ENCODE peak calls at places on chromosomes 11 and 22, in four cellular contexts. One of them, this sample, is unnamed.

GRCh38 chr22:35835998-35836691 is 118.5 kb downstream of the APOL5 start:
- DNase-seq in MCF 10A: peak; percentile 89
- DNase-seq in fibroblast of pulmonary artery: peak; percentile 90
- DNase-seq in T-helper 17 cell: no peak
- DNase-seq in this sample: no peak

GRCh38 chr11:46315033-46315738 is 32.1 kb upstream of the DGKZ start:
- DNase-seq in fibroblast of pulmonary artery: peak; percentile 80
- DNase-seq in T-helper 17 cell: peak; percentile 50
- DNase-seq in MCF 10A: peak; percentile 87
- DNase-seq in this sample: peak; percentile 74

GRCh38 chr22:38760477-38761201 is 4.8 kb upstream of the SUN2 start:
- DNase-seq in MCF 10A: no peak
- DNase-seq in fibroblast of pulmonary artery: peak; percentile 46
- DNase-seq in T-helper 17 cell: no peak
- DNase-seq in this sample: no peak

GRCh38 chr22:32986773-32987050 is 71.5 kb downstream of the SYN3 start:
- DNase-seq in T-helper 17 cell: no peak
- DNase-seq in fibroblast of pulmonary artery: no peak
- DNase-seq in MCF 10A: no peak
- DNase-seq in this sample: no peak

GRCh38 chr11:125287467-125288232 is 123.1 kb downstream of the PKNOX2 start:
- DNase-seq in MCF 10A: no peak
- DNase-seq in T-helper 17 cell: no peak
- DNase-seq in fibroblast of pulmonary artery: peak; percentile 63
- DNase-seq in this sample: peak; percentile 36

GRCh38 chr22:50734986-50735738 is 2.8 kb upstream of the ACR start:
- DNase-seq in T-helper 17 cell: no peak
- DNase-seq in fibroblast of pulmonary artery: no peak
- DNase-seq in MCF 10A: no peak
- DNase-seq in this sample: no peak

GRCh38 chr11:122365545-122366380 is 249.7 kb upstream of the BLID start:
- DNase-seq in T-helper 17 cell: no peak
- DNase-seq in MCF 10A: no peak
- DNase-seq in fibroblast of pulmonary artery: no peak
- DNase-seq in this sample: no peak

GRCh38 chr11:1422481-1422880 is 32.7 kb downstream of the BRSK2 start:
- DNase-seq in MCF 10A: no peak
- DNase-seq in fibroblast of pulmonary artery: peak; percentile 11
- DNase-seq in T-helper 17 cell: no peak
- DNase-seq in this sample: no peak

GRCh38 chr22:47032091-47032943 is 269.9 kb downstream of the TBC1D22A start:
- DNase-seq in fibroblast of pulmonary artery: no peak
- DNase-seq in MCF 10A: peak; percentile 54
- DNase-seq in T-helper 17 cell: no peak
- DNase-seq in this sample: no peak

GRCh38 chr22:40345271-40345670 is 1.0 kb upstream of the ADSL start:
- DNase-seq in fibroblast of pulmonary artery: peak; percentile 14
- DNase-seq in T-helper 17 cell: no peak
- DNase-seq in MCF 10A: peak; percentile 73
- DNase-seq in this sample: no peak

GRCh38 chr22:19483481-19484244 is 3.9 kb downstream of the CDC45 start:
- DNase-seq in MCF 10A: peak; percentile 58
- DNase-seq in T-helper 17 cell: no peak
- DNase-seq in fibroblast of pulmonary artery: peak; percentile 96
- DNase-seq in this sample: no peak

GRCh38 chr11:79440451-79441158 is at the start of gene TENM4:
- DNase-seq in MCF 10A: peak; percentile 61
- DNase-seq in T-helper 17 cell: no peak
- DNase-seq in fibroblast of pulmonary artery: peak; percentile 67
- DNase-seq in this sample: peak; percentile 52

GRCh38 chr11:3803726-3804510 is 4.4 kb upstream of the PGAP2 start:
- DNase-seq in T-helper 17 cell: no peak
- DNase-seq in fibroblast of pulmonary artery: no peak
- DNase-seq in MCF 10A: no peak
- DNase-seq in this sample: no peak

GRCh38 chr11:47186076-47186936 is at the start of gene PACSIN3:
- DNase-seq in T-helper 17 cell: peak; percentile 47
- DNase-seq in fibroblast of pulmonary artery: peak; percentile 35
- DNase-seq in MCF 10A: peak; percentile 53
- DNase-seq in this sample: peak; percentile 50

GRCh38 chr11:256952-257737 is 20.4 kb downstream of the PSMD13 start:
- DNase-seq in MCF 10A: no peak
- DNase-seq in T-helper 17 cell: no peak
- DNase-seq in fibroblast of pulmonary artery: no peak
- DNase-seq in this sample: no peak

GRCh38 chr22:43110444-43110926 is at the start of gene BIK:
- DNase-seq in T-helper 17 cell: peak; percentile 37
- DNase-seq in fibroblast of pulmonary artery: peak; percentile 36
- DNase-seq in MCF 10A: peak; percentile 59
- DNase-seq in this sample: peak; percentile 32

GRCh38 chr11:89436071-89436470 is 55.1 kb downstream of the NOX4 start:
- DNase-seq in fibroblast of pulmonary artery: peak; percentile 76
- DNase-seq in MCF 10A: peak; percentile 6
- DNase-seq in T-helper 17 cell: no peak
- DNase-seq in this sample: no peak

GRCh38 chr22:40161182-40161581 is 16.5 kb upstream of the TNRC6B start:
- DNase-seq in T-helper 17 cell: no peak
- DNase-seq in MCF 10A: no peak
- DNase-seq in fibroblast of pulmonary artery: no peak
- DNase-seq in this sample: no peak

GRCh38 chr22:38964989-38965388 is 7.6 kb downstream of the APOBEC3A start:
- DNase-seq in MCF 10A: no peak
- DNase-seq in T-helper 17 cell: no peak
- DNase-seq in fibroblast of pulmonary artery: no peak
- DNase-seq in this sample: no peak

GRCh38 chr11:27179334-27179733 is 138.7 kb downstream of the BBOX1 start:
- DNase-seq in fibroblast of pulmonary artery: no peak
- DNase-seq in MCF 10A: no peak
- DNase-seq in T-helper 17 cell: no peak
- DNase-seq in this sample: no peak

GRCh38 chr11:89321401-89321800 is 143.7 kb downstream of the TYR start:
- DNase-seq in fibroblast of pulmonary artery: peak; percentile 48
- DNase-seq in MCF 10A: no peak
- DNase-seq in T-helper 17 cell: no peak
- DNase-seq in this sample: no peak

This sample was measured in mesothelial cell of epicardium.